ENCODE peak calls at places on chromosome 4, in ten cellular contexts. Q, P, R, Z, L, F, W, T, N and J are unnamed samples.
A peak's percentile ranks its signal among the peaks of the same experiment; 100 is the strongest.

GRCh38 chr4:189979196-189980047 is 38.8 kb downstream of the FRG1 start:
- DNase-seq in Q (no peak), L (no peak), F (no peak), P (no peak), Z (no peak), N (no peak), W (no peak), R (no peak), T (no peak), J (no peak)

GRCh38 chr4:6441758-6442157 is 30.7 kb downstream of the PPP2R2C start:
- DNase-seq in W (no peak), F (no peak), Q (no peak), N (no peak), Z (no peak), T (no peak), P (no peak), L (no peak), R (no peak), J (no peak)

GRCh38 chr4:76067652-76068286 is 6.7 kb upstream of the ART3 start:
- DNase-seq in L (peak; percentile 65), F (peak; percentile 67), T (peak; percentile 32), Q (peak; percentile 76), R (peak; percentile 71), Z (peak; percentile 91), W (no peak), P (peak; percentile 81), N (no peak), J (peak; percentile 37)

GRCh38 chr4:3251691-3252479 is 2.9 kb downstream of the MSANTD1 start:
- DNase-seq in Z (no peak), T (no peak), Q (no peak), P (no peak), W (no peak), R (peak; percentile 20), L (no peak), F (no peak), N (no peak), J (no peak)

GRCh38 chr4:140740422-140740821 is 15.8 kb downstream of the TBC1D9 start:
- DNase-seq in T (no peak), P (no peak), L (no peak), F (no peak), R (no peak), N (no peak), Z (no peak), W (no peak), Q (no peak), J (no peak)

GRCh38 chr4:137083571-137083970 is 448.7 kb downstream of the PCDH18 start:
- DNase-seq in T (no peak), W (no peak), Q (no peak), P (no peak), N (no peak), L (no peak), R (no peak), Z (no peak), F (no peak), J (no peak)

GRCh38 chr4:143358923-143359694 is 22.4 kb downstream of the GAB1 start:
- DNase-seq in P (peak; percentile 78), Z (no peak), W (no peak), R (no peak), F (peak; percentile 29), Q (peak; percentile 48), N (no peak), L (no peak), T (no peak), J (no peak)

GRCh38 chr4:144376905-144377304 is 236.4 kb upstream of the GYPA start:
- DNase-seq in N (no peak), Q (no peak), T (no peak), P (no peak), R (no peak), W (no peak), L (no peak), F (no peak), Z (no peak), J (no peak)

GRCh38 chr4:126530996-126531585 is 1101.7 kb upstream of the INTU start:
- DNase-seq in Z (no peak), F (no peak), Q (no peak), N (no peak), L (no peak), T (no peak), P (no peak), W (no peak), R (no peak), J (no peak)

GRCh38 chr4:32462944-32463343 is 1742.8 kb downstream of the PCDH7 start:
- DNase-seq in T (no peak), Z (no peak), N (no peak), Q (peak; percentile 46), F (no peak), L (no peak), R (no peak), W (no peak), P (no peak), J (no peak)

GRCh38 chr4:165909947-165910346 is 36.9 kb downstream of the TLL1 start:
- DNase-seq in T (no peak), L (no peak), F (no peak), N (no peak), P (no peak), Q (no peak), W (no peak), R (no peak), Z (no peak), J (no peak)

GRCh38 chr4:170026253-170026991 is at the start of gene MFAP3L:
- DNase-seq in L (peak; percentile 92), Z (peak; percentile 66), W (peak; percentile 81), F (peak; percentile 92), Q (peak; percentile 87), N (peak; percentile 16), P (peak; percentile 91), T (peak; percentile 78), R (peak; percentile 92), J (peak; percentile 74)

GRCh38 chr4:170025523-170026252 is 507 bp downstream of the MFAP3L start:
- DNase-seq in Z (peak; percentile 9), L (no peak), W (no peak), T (no peak), N (no peak), F (peak; percentile 59), P (peak; percentile 11), Q (no peak), R (peak; percentile 30), J (no peak)

GRCh38 chr4:170022211-170022610 is 4.0 kb downstream of the MFAP3L start:
- DNase-seq in R (no peak), F (no peak), Q (no peak), P (no peak), N (no peak), W (no peak), Z (no peak), T (no peak), L (no peak), J (no peak)

GRCh38 chr4:170030121-170030520 is 3.9 kb upstream of the MFAP3L start:
- DNase-seq in W (no peak), P (no peak), Z (no peak), R (no peak), T (no peak), N (no peak), Q (no peak), F (no peak), L (no peak), J (no peak)

GRCh38 chr4:170027181-170027829 is 1.1 kb upstream of the MFAP3L start:
- DNase-seq in W (peak; percentile 89), P (peak; percentile 96), T (peak; percentile 74), Q (peak; percentile 90), R (peak; percentile 95), N (peak; percentile 42), F (peak; percentile 96), L (peak; percentile 93), Z (peak; percentile 96), J (peak; percentile 73)
- TF ChIP-seq POLR2A in W (no peak), P (no peak), T (no peak), Q (no peak), R (peak; percentile 15), N (peak; percentile 37), F (no peak), L (no peak), Z (peak; percentile 75), J (no peak)

GRCh38 chr4:151204925-151205524 is 71.9 kb upstream of the PRSS48 start:
- DNase-seq in N (no peak), Z (no peak), R (no peak), W (no peak), F (no peak), Q (no peak), T (no peak), P (no peak), L (no peak), J (no peak)
- TF ChIP-seq POLR2A in N (no peak), Z (no peak), R (no peak), W (no peak), F (no peak), Q (no peak), T (no peak), P (no peak), L (no peak), J (no peak)

DNA sequence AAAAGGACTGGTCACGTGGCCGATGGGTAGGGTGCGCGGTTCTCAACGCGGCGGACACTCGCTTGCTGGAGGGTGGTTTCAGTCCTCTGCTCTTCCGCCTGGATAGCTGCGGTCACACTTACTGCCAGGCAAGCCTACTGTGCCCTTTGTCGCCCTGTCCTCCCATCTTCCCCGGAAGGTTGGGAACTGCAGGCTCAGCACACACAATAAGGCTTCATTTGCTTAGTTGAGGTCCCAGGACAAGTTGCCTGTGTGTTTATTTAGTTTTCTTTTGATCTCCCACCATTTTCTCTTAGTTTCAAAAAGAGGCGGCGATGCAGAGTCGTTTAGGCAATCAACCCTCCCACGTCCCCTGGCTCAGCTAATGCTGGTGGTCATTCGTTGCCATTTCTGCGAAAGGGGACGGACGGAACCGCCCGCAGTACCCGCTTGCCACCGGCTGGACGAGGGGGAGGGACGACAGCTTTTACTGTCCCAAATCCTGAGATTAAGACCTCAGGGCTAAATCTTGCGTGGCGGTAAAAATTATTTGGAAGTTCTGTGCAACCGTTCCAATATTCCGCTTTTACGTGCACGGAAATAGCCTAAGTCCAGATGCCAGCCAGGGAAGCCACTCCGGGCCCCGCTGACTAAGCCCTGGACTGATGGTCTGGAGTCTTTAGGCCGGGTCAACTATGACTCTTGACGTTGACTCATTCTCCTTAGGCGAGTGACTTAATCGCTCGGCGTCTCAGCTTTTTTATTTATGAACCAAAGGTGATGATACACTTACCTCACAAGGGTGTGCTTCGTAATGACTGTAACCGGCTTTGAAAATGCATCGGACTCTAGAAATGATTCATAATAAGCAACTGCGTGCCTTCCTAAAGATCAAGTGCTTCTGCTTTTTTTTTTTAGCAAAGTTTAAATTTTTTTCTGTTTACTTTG is 671 bp upstream of the EIF4E start:
- DNase-seq in T (peak; percentile 26), W (peak; percentile 58), R (peak; percentile 57), Z (peak; percentile 51), N (no peak), F (peak; percentile 85), Q (peak; percentile 81), L (peak; percentile 77), P (peak; percentile 75), J (peak; percentile 30)
- TF ChIP-seq POLR2A in T (peak; percentile 79), W (no peak), R (no peak), Z (no peak), N (peak; percentile 16), F (peak; percentile 91), Q (peak; percentile 43), L (peak; percentile 91), P (peak; percentile 89), J (peak; percentile 76)

GRCh38 chr4:127642169-127642568 is 9.4 kb downstream of the INTU start:
- DNase-seq in Q (no peak), W (no peak), P (no peak), Z (no peak), F (no peak), N (no peak), T (no peak), R (no peak), L (no peak), J (no peak)
- TF ChIP-seq POLR2A in Q (no peak), W (no peak), P (no peak), Z (no peak), F (no peak), N (no peak), T (no peak), R (no peak), L (no peak), J (no peak)